ENCODE peak calls at places on chromosome 16, in eight cellular contexts. One of them, this sample, is unnamed.

GRCh38 chr16:85335584-85336492 is 223.6 kb upstream of the CIBAR2 start:
- DNase-seq in stomach: no peak
- DNase-seq in MM.1S: no peak
- DNase-seq in tibial artery: no peak
- DNase-seq in GM23248: peak; percentile 62
- DNase-seq in colonic mucosa: peak; percentile 81
- DNase-seq in aorta: no peak
- DNase-seq in esophagus muscularis mucosa: no peak
- DNase-seq in this sample: no peak

GRCh38 chr16:53865492-53865863 is 161.5 kb downstream of the FTO start:
- DNase-seq in GM23248: peak; percentile 71
- DNase-seq in MM.1S: no peak
- DNase-seq in esophagus muscularis mucosa: no peak
- DNase-seq in aorta: no peak
- DNase-seq in tibial artery: no peak
- DNase-seq in colonic mucosa: no peak
- DNase-seq in stomach: no peak
- DNase-seq in this sample: no peak

GRCh38 chr16:57901480-57902069 is 69.4 kb downstream of the CNGB1 start:
- DNase-seq in colonic mucosa: no peak
- DNase-seq in GM23248: no peak
- DNase-seq in aorta: no peak
- DNase-seq in stomach: no peak
- DNase-seq in MM.1S: no peak
- DNase-seq in tibial artery: no peak
- DNase-seq in esophagus muscularis mucosa: no peak
- DNase-seq in this sample: no peak

GRCh38 chr16:73382921-73383594 is 335.1 kb upstream of the ZFHX3 start:
- DNase-seq in tibial artery: no peak
- DNase-seq in colonic mucosa: no peak
- DNase-seq in GM23248: no peak
- DNase-seq in stomach: no peak
- DNase-seq in aorta: no peak
- DNase-seq in MM.1S: no peak
- DNase-seq in esophagus muscularis mucosa: no peak
- DNase-seq in this sample: no peak

GRCh38 chr16:24820522-24820921 is 25.2 kb upstream of the SLC5A11 start:
- DNase-seq in stomach: no peak
- DNase-seq in colonic mucosa: no peak
- DNase-seq in MM.1S: no peak
- DNase-seq in esophagus muscularis mucosa: no peak
- DNase-seq in tibial artery: no peak
- DNase-seq in aorta: no peak
- DNase-seq in GM23248: peak; percentile 68
- DNase-seq in this sample: no peak

GRCh38 chr16:67537270-67537635 is 8.6 kb downstream of the RIPOR1 start:
- DNase-seq in stomach: peak; percentile 58
- DNase-seq in esophagus muscularis mucosa: no peak
- DNase-seq in MM.1S: no peak
- DNase-seq in aorta: peak; percentile 87
- DNase-seq in colonic mucosa: peak; percentile 54
- DNase-seq in GM23248: peak; percentile 84
- DNase-seq in tibial artery: peak; percentile 68
- DNase-seq in this sample: peak; percentile 80

GRCh38 chr16:13397126-13397525 is 495.7 kb downstream of the SHISA9 start:
- DNase-seq in stomach: no peak
- DNase-seq in colonic mucosa: no peak
- DNase-seq in MM.1S: no peak
- DNase-seq in tibial artery: no peak
- DNase-seq in GM23248: no peak
- DNase-seq in aorta: no peak
- DNase-seq in esophagus muscularis mucosa: peak; percentile 62
- DNase-seq in this sample: no peak

GRCh38 chr16:53129281-53130192 is 74.7 kb downstream of the CHD9 start:
- DNase-seq in MM.1S: no peak
- DNase-seq in tibial artery: peak; percentile 21
- DNase-seq in stomach: no peak
- DNase-seq in GM23248: peak; percentile 55
- DNase-seq in esophagus muscularis mucosa: no peak
- DNase-seq in aorta: no peak
- DNase-seq in colonic mucosa: peak; percentile 23
- DNase-seq in this sample: no peak

GRCh38 chr16:50451951-50452508 is 83.2 kb upstream of the BRD7 start:
- DNase-seq in tibial artery: no peak
- DNase-seq in stomach: no peak
- DNase-seq in aorta: no peak
- DNase-seq in esophagus muscularis mucosa: no peak
- DNase-seq in GM23248: no peak
- DNase-seq in MM.1S: no peak
- DNase-seq in colonic mucosa: no peak
- DNase-seq in this sample: no peak

GRCh38 chr16:3182608-3183444 is 5.2 kb upstream of the OR1F1 start:
- DNase-seq in esophagus muscularis mucosa: no peak
- DNase-seq in MM.1S: no peak
- DNase-seq in tibial artery: no peak
- DNase-seq in aorta: no peak
- DNase-seq in stomach: peak; percentile 37
- DNase-seq in colonic mucosa: peak; percentile 59
- DNase-seq in GM23248: peak; percentile 62
- DNase-seq in this sample: no peak

GRCh38 chr16:8376858-8377257 is 213.5 kb downstream of the TMEM114 start:
- DNase-seq in GM23248: no peak
- DNase-seq in aorta: no peak
- DNase-seq in tibial artery: no peak
- DNase-seq in esophagus muscularis mucosa: no peak
- DNase-seq in MM.1S: no peak
- DNase-seq in colonic mucosa: no peak
- DNase-seq in stomach: no peak
- DNase-seq in this sample: no peak

GRCh38 chr16:29807426-29808218 is 1.3 kb downstream of the MAZ start:
- DNase-seq in esophagus muscularis mucosa: peak; percentile 96
- DNase-seq in GM23248: peak; percentile 96
- DNase-seq in tibial artery: peak; percentile 92
- DNase-seq in aorta: peak; percentile 95
- DNase-seq in MM.1S: peak; percentile 88
- DNase-seq in colonic mucosa: peak; percentile 95
- DNase-seq in stomach: peak; percentile 89
- DNase-seq in this sample: peak; percentile 94

GRCh38 chr16:88331989-88332920 is 50.5 kb upstream of the ZNF469 start:
- DNase-seq in stomach: peak; percentile 49
- DNase-seq in esophagus muscularis mucosa: no peak
- DNase-seq in MM.1S: no peak
- DNase-seq in GM23248: peak; percentile 100
- DNase-seq in colonic mucosa: no peak
- DNase-seq in aorta: peak; percentile 92
- DNase-seq in tibial artery: peak; percentile 89
- DNase-seq in this sample: no peak

GRCh38 chr16:48489376-48489775 is 104.2 kb upstream of the SIAH1 start:
- DNase-seq in tibial artery: no peak
- DNase-seq in colonic mucosa: no peak
- DNase-seq in aorta: no peak
- DNase-seq in stomach: no peak
- DNase-seq in GM23248: no peak
- DNase-seq in esophagus muscularis mucosa: no peak
- DNase-seq in MM.1S: no peak
- DNase-seq in this sample: no peak

GRCh38 chr16:34054969-34055368 is 595.6 kb downstream of the TP53TG3F start:
- DNase-seq in GM23248: no peak
- DNase-seq in esophagus muscularis mucosa: no peak
- DNase-seq in MM.1S: no peak
- DNase-seq in stomach: no peak
- DNase-seq in aorta: no peak
- DNase-seq in colonic mucosa: no peak
- DNase-seq in tibial artery: no peak
- DNase-seq in this sample: no peak

GRCh38 chr16:73122604-73123386 is 74.9 kb upstream of the ZFHX3 start:
- DNase-seq in aorta: peak; percentile 84
- DNase-seq in stomach: no peak
- DNase-seq in colonic mucosa: no peak
- DNase-seq in esophagus muscularis mucosa: no peak
- DNase-seq in tibial artery: peak; percentile 59
- DNase-seq in GM23248: peak; percentile 27
- DNase-seq in MM.1S: no peak
- DNase-seq in this sample: no peak

GRCh38 chr16:48367443-48368049 is 17.7 kb downstream of the SIAH1 start:
- DNase-seq in MM.1S: no peak
- DNase-seq in colonic mucosa: no peak
- DNase-seq in aorta: no peak
- DNase-seq in GM23248: peak; percentile 28
- DNase-seq in stomach: no peak
- DNase-seq in tibial artery: no peak
- DNase-seq in esophagus muscularis mucosa: no peak
- DNase-seq in this sample: no peak

GRCh38 chr16:30997887-30998711 is 12.3 kb downstream of the STX1B start:
- DNase-seq in colonic mucosa: no peak
- DNase-seq in esophagus muscularis mucosa: no peak
- DNase-seq in aorta: no peak
- DNase-seq in stomach: no peak
- DNase-seq in GM23248: peak; percentile 95
- DNase-seq in tibial artery: no peak
- DNase-seq in MM.1S: no peak
- DNase-seq in this sample: no peak

GRCh38 chr16:11627822-11628457 is 40.3 kb upstream of the SNN start:
- DNase-seq in GM23248: peak; percentile 96
- DNase-seq in stomach: peak; percentile 58
- DNase-seq in colonic mucosa: no peak
- DNase-seq in esophagus muscularis mucosa: no peak
- DNase-seq in MM.1S: no peak
- DNase-seq in aorta: no peak
- DNase-seq in tibial artery: no peak
- DNase-seq in this sample: no peak

GRCh38 chr16:69286941-69287713 is 24.0 kb upstream of the VPS4A start:
- DNase-seq in aorta: peak; percentile 75
- DNase-seq in MM.1S: peak; percentile 73
- DNase-seq in stomach: no peak
- DNase-seq in tibial artery: peak; percentile 83
- DNase-seq in esophagus muscularis mucosa: no peak
- DNase-seq in GM23248: peak; percentile 79
- DNase-seq in colonic mucosa: peak; percentile 67
- DNase-seq in this sample: peak; percentile 83

GRCh38 chr16:49855280-49855821 is 561 bp downstream of the ZNF423 start:
- DNase-seq in aorta: peak; percentile 92
- DNase-seq in colonic mucosa: peak; percentile 88
- DNase-seq in esophagus muscularis mucosa: no peak
- DNase-seq in MM.1S: peak; percentile 84
- DNase-seq in GM23248: peak; percentile 68
- DNase-seq in tibial artery: peak; percentile 82
- DNase-seq in stomach: peak; percentile 88
- DNase-seq in this sample: peak; percentile 93

GRCh38 chr16:88634141-88634993 is 4.0 kb upstream of the IL17C start:
- DNase-seq in stomach: peak; percentile 53
- DNase-seq in MM.1S: peak; percentile 42
- DNase-seq in tibial artery: no peak
- DNase-seq in colonic mucosa: peak; percentile 60
- DNase-seq in esophagus muscularis mucosa: no peak
- DNase-seq in GM23248: peak; percentile 80
- DNase-seq in aorta: peak; percentile 71
- DNase-seq in this sample: peak; percentile 89

GRCh38 chr16:82033006-82033405 is 2.0 kb upstream of the HSD17B2 start:
- DNase-seq in GM23248: no peak
- DNase-seq in esophagus muscularis mucosa: no peak
- DNase-seq in aorta: no peak
- DNase-seq in MM.1S: no peak
- DNase-seq in tibial artery: no peak
- DNase-seq in stomach: peak; percentile 84
- DNase-seq in colonic mucosa: peak; percentile 70
- DNase-seq in this sample: peak; percentile 71

GRCh38 chr16:11612110-11612981 is 25.6 kb upstream of the LITAF start:
- DNase-seq in esophagus muscularis mucosa: no peak
- DNase-seq in colonic mucosa: peak; percentile 85
- DNase-seq in GM23248: no peak
- DNase-seq in tibial artery: no peak
- DNase-seq in aorta: peak; percentile 68
- DNase-seq in MM.1S: peak; percentile 44
- DNase-seq in stomach: peak; percentile 90
- DNase-seq in this sample: peak; percentile 90

GRCh38 chr16:78770353-78771091 is 671.1 kb downstream of the WWOX start:
- DNase-seq in esophagus muscularis mucosa: no peak
- DNase-seq in MM.1S: peak; percentile 82
- DNase-seq in colonic mucosa: peak; percentile 83
- DNase-seq in stomach: peak; percentile 78
- DNase-seq in aorta: peak; percentile 83
- DNase-seq in GM23248: peak; percentile 62
- DNase-seq in tibial artery: peak; percentile 67
- DNase-seq in this sample: peak; percentile 88

GRCh38 chr16:25108054-25108453 is 3.5 kb upstream of the LCMT1 start:
- DNase-seq in aorta: no peak
- DNase-seq in GM23248: no peak
- DNase-seq in colonic mucosa: no peak
- DNase-seq in MM.1S: peak; percentile 40
- DNase-seq in stomach: no peak
- DNase-seq in tibial artery: no peak
- DNase-seq in esophagus muscularis mucosa: no peak
- DNase-seq in this sample: no peak

GRCh38 chr16:64089697-64090096 is 1032.2 kb downstream of the CDH11 start:
- DNase-seq in GM23248: peak; percentile 38
- DNase-seq in MM.1S: peak; percentile 37
- DNase-seq in esophagus muscularis mucosa: no peak
- DNase-seq in colonic mucosa: no peak
- DNase-seq in stomach: no peak
- DNase-seq in tibial artery: no peak
- DNase-seq in aorta: no peak
- DNase-seq in this sample: no peak

GRCh38 chr16:641326-642188 is at the start of gene MCRIP2:
- DNase-seq in GM23248: peak; percentile 88
- DNase-seq in aorta: peak; percentile 93
- DNase-seq in tibial artery: peak; percentile 76
- DNase-seq in stomach: peak; percentile 92
- DNase-seq in esophagus muscularis mucosa: peak; percentile 95
- DNase-seq in MM.1S: peak; percentile 91
- DNase-seq in colonic mucosa: peak; percentile 91
- DNase-seq in this sample: peak; percentile 96
- H3K4me1 ChIP-seq in GM23248: peaks cover 4% of the 10 kb centered on the region
- H3K4me1 ChIP-seq in aorta: no peaks in the 10 kb centered on the region
- H3K4me1 ChIP-seq in tibial artery: peaks cover 5% of the 10 kb centered on the region
- H3K4me1 ChIP-seq in stomach: peaks cover 64% of the 10 kb centered on the region
- H3K4me1 ChIP-seq in esophagus muscularis mucosa: peaks cover 35% of the 10 kb centered on the region
- H3K4me1 ChIP-seq in MM.1S: peaks cover 11% of the 10 kb centered on the region
- H3K4me1 ChIP-seq in colonic mucosa: peaks cover 15% of the 10 kb centered on the region
- H3K4me1 ChIP-seq in this sample: peaks cover 25% of the 10 kb centered on the region

GRCh38 chr16:86591270-86591669 is 12.9 kb downstream of the FOXL1 start:
- DNase-seq in tibial artery: no peak
- DNase-seq in GM23248: no peak
- DNase-seq in MM.1S: no peak
- DNase-seq in colonic mucosa: no peak
- DNase-seq in esophagus muscularis mucosa: no peak
- DNase-seq in stomach: no peak
- DNase-seq in aorta: no peak
- DNase-seq in this sample: no peak
- H3K27me3 ChIP-seq in tibial artery: no peaks in the 10 kb centered on the region
- H3K27me3 ChIP-seq in GM23248: no peaks in the 10 kb centered on the region
- H3K27me3 ChIP-seq in MM.1S: peaks cover 42% of the 10 kb centered on the region
- H3K27me3 ChIP-seq in colonic mucosa: peaks cover 16% of the 10 kb centered on the region
- H3K27me3 ChIP-seq in esophagus muscularis mucosa: peaks cover 28% of the 10 kb centered on the region
- H3K27me3 ChIP-seq in stomach: peaks cover 58% of the 10 kb centered on the region
- H3K27me3 ChIP-seq in aorta: no peaks in the 10 kb centered on the region
- H3K27me3 ChIP-seq in this sample: peaks cover 30% of the 10 kb centered on the region

GRCh38 chr16:83681421-83681820 is 126.4 kb upstream of the HSBP1 start:
- DNase-seq in aorta: no peak
- DNase-seq in MM.1S: no peak
- DNase-seq in esophagus muscularis mucosa: no peak
- DNase-seq in GM23248: no peak
- DNase-seq in tibial artery: no peak
- DNase-seq in stomach: no peak
- DNase-seq in colonic mucosa: no peak
- DNase-seq in this sample: no peak
- H3K4me1 ChIP-seq in aorta: no peaks in the 10 kb centered on the region
- H3K4me1 ChIP-seq in MM.1S: no peaks in the 10 kb centered on the region
- H3K4me1 ChIP-seq in esophagus muscularis mucosa: no peaks in the 10 kb centered on the region
- H3K4me1 ChIP-seq in GM23248: no peaks in the 10 kb centered on the region
- H3K4me1 ChIP-seq in tibial artery: no peaks in the 10 kb centered on the region
- H3K4me1 ChIP-seq in stomach: no peaks in the 10 kb centered on the region
- H3K4me1 ChIP-seq in colonic mucosa: no peaks in the 10 kb centered on the region
- H3K4me1 ChIP-seq in this sample: no peaks in the 10 kb centered on the region

GRCh38 chr16:1779741-1780676 is 2.4 kb downstream of the SPSB3 start:
- DNase-seq in aorta: peak; percentile 38
- DNase-seq in MM.1S: no peak
- DNase-seq in esophagus muscularis mucosa: no peak
- DNase-seq in tibial artery: no peak
- DNase-seq in stomach: no peak
- DNase-seq in colonic mucosa: no peak
- DNase-seq in GM23248: no peak
- DNase-seq in this sample: no peak
- H3K27me3 ChIP-seq in aorta: no peaks in the 10 kb centered on the region
- H3K27me3 ChIP-seq in MM.1S: no peaks in the 10 kb centered on the region
- H3K27me3 ChIP-seq in esophagus muscularis mucosa: no peaks in the 10 kb centered on the region
- H3K27me3 ChIP-seq in tibial artery: no peaks in the 10 kb centered on the region
- H3K27me3 ChIP-seq in stomach: no peaks in the 10 kb centered on the region
- H3K27me3 ChIP-seq in colonic mucosa: no peaks in the 10 kb centered on the region
- H3K27me3 ChIP-seq in GM23248: no peaks in the 10 kb centered on the region
- H3K27me3 ChIP-seq in this sample: no peaks in the 10 kb centered on the region

This sample was measured in upper lobe of right lung.